ENCODE peak calls at places on chromosomes 3 and 15, in six cellular contexts. T is GM03348; G is stimulated activated CD4-positive, alpha-beta T cell treated with anti-CD3 and anti-CD28 coated beads, Interleukin-2, amount 100 ng/mL, for 48 hours; C is HFF-Myc; E is cardiac muscle cell; J is Jurkat, Clone E6-1. Y is an unnamed sample.

GRCh38 chr3:8621872-8622271 is 22.7 kb downstream of the SSUH2 start:
- DNase-seq in C (peak), T (peak), J (no peak), E (no peak), G (no peak), Y (peak)

GRCh38 chr3:142595951-142596725 is at the start of gene PLS1:
- DNase-seq in E (peak), J (peak), T (peak), G (peak), C (peak), Y (peak)

GRCh38 chr15:100786139-100786531 is 93.5 kb upstream of the ALDH1A3 start:
- DNase-seq in J (no peak), G (no peak), C (no peak), E (no peak), T (no peak), Y (no peak)

GRCh38 chr3:111668912-111669488 is 73.9 kb upstream of the ZBED2 start:
- DNase-seq in T (peak), C (peak), G (no peak), J (peak), E (peak), Y (peak)

GRCh38 chr15:78204351-78205309 is 29.7 kb downstream of the ACSBG1 start:
- DNase-seq in C (no peak), T (no peak), G (no peak), E (no peak), J (no peak), Y (peak)

GRCh38 chr15:85282504-85283115 is 97.8 kb upstream of the AKAP13 start:
- DNase-seq in G (no peak), C (no peak), J (no peak), E (no peak), T (peak), Y (peak)

GRCh38 chr3:30544811-30545210 is 61.6 kb upstream of the TGFBR2 start:
- DNase-seq in T (peak), C (peak), E (no peak), G (no peak), J (no peak), Y (peak)

GRCh38 chr3:123751478-123751877 is 132.7 kb downstream of the MYLK start:
- DNase-seq in J (no peak), C (no peak), T (peak), G (no peak), E (no peak), Y (peak)

GRCh38 chr3:62095756-62096155 is 277.6 kb downstream of the FEZF2 start:
- DNase-seq in T (no peak), G (no peak), C (no peak), J (no peak), E (no peak), Y (peak)

GRCh38 chr15:58357529-58358476 is 74.0 kb upstream of the LIPC start:
- DNase-seq in T (no peak), G (no peak), J (peak), E (no peak), C (no peak), Y (peak)

GRCh38 chr3:159829056-159829995 is 159.3 kb upstream of the IL12A start:
- DNase-seq in C (peak), T (peak), J (no peak), E (no peak), G (no peak), Y (peak)

GRCh38 chr3:10638466-10638865 is 133.1 kb upstream of the ATP2B2 start:
- DNase-seq in G (no peak), J (no peak), E (no peak), C (no peak), T (no peak), Y (no peak)

GRCh38 chr15:74174966-74175270 is 1.4 kb downstream of the ISLR start:
- DNase-seq in J (no peak), E (no peak), G (no peak), T (no peak), C (no peak), Y (no peak)

GRCh38 chr3:4982773-4983738 is 3.8 kb downstream of the BHLHE40 start:
- DNase-seq in J (no peak), T (no peak), C (no peak), G (no peak), E (no peak), Y (peak)

GRCh38 chr3:98589331-98589870 is 4.0 kb downstream of the CPOX start:
- DNase-seq in T (no peak), E (no peak), G (no peak), C (no peak), J (no peak), Y (peak)

GRCh38 chr3:100516232-100516631 is 23.8 kb downstream of the TMEM45A start:
- DNase-seq in G (no peak), E (no peak), J (no peak), T (no peak), C (no peak), Y (peak)

GRCh38 chr15:89356634-89357298 is 22.1 kb upstream of the POLG start:
- DNase-seq in E (no peak), T (no peak), C (no peak), G (no peak), J (no peak), Y (no peak)

GRCh38 chr3:33130144-33130543 is 16.3 kb downstream of the CRTAP start:
- DNase-seq in J (no peak), G (no peak), T (no peak), C (no peak), E (no peak), Y (no peak)

GRCh38 chr15:100667405-100668320 is 65.3 kb downstream of the ASB7 start:
- DNase-seq in E (no peak), G (no peak), J (no peak), T (peak), C (no peak), Y (peak)

GRCh38 chr3:83224101-83224868 is 1462.8 kb upstream of the GBE1 start:
- DNase-seq in G (no peak), T (no peak), E (no peak), J (no peak), C (no peak), Y (no peak)

GRCh38 chr15:22224241-22224671 is 143.9 kb downstream of the OR4M2 start:
- DNase-seq in G (no peak), T (no peak), E (no peak), J (no peak), C (no peak), Y (no peak)

GRCh38 chr15:31247404-31247803 is 79.2 kb upstream of the KLF13 start:
- DNase-seq in J (no peak), G (no peak), E (no peak), C (no peak), T (no peak), Y (no peak)

GRCh38 chr15:27473846-27474245 is 502.9 kb downstream of the GABRG3 start:
- DNase-seq in C (no peak), E (no peak), T (no peak), J (no peak), G (no peak), Y (no peak)

GRCh38 chr3:177465243-177465642 is 268.0 kb upstream of the TBL1XR1 start:
- DNase-seq in G (no peak), J (no peak), E (no peak), T (no peak), C (no peak), Y (no peak)

GRCh38 chr15:99212401-99212800 is 37.0 kb downstream of the TTC23 start:
- DNase-seq in J (no peak), E (no peak), C (no peak), T (peak), G (no peak), Y (peak)

GRCh38 chr3:115713247-115713646 is 89.9 kb downstream of the GAP43 start:
- DNase-seq in E (no peak), C (no peak), T (peak), G (no peak), J (no peak), Y (no peak)

GRCh38 chr3:138909904-138910303 is 37.0 kb downstream of the FOXL2 start:
- DNase-seq in G (no peak), C (no peak), T (no peak), J (no peak), E (no peak), Y (no peak)

GRCh38 chr3:24058940-24059705 is 114.0 kb downstream of the NR1D2 start:
- DNase-seq in E (no peak), C (no peak), T (no peak), G (no peak), J (no peak), Y (no peak)

GRCh38 chr3:152399374-152399773 is 130.6 kb downstream of the MBNL1 start:
- DNase-seq in E (no peak), C (no peak), T (no peak), G (no peak), J (no peak), Y (peak)

GRCh38 chr3:56342475-56342874 is 125.8 kb downstream of the ERC2 start:
- DNase-seq in E (no peak), C (no peak), T (no peak), G (no peak), J (no peak), Y (no peak)

GRCh38 chr3:146554168-146554760 is 9.9 kb upstream of the PLSCR1 start:
- DNase-seq in G (no peak), T (peak), J (no peak), C (no peak), E (no peak), Y (peak)